ENCODE peak calls at places on chromosomes 1 and 21, in eight cellular contexts. O is CD8-positive, alpha-beta memory T cell; N is gastrocnemius medialis; A is spleen; X is thoracic aorta; Z is lung; I is neuronal stem cell; R is endothelial cell of umbilical vein. K is an unnamed sample. For H3K36me3, the result is how much of the 10 kb centered on the place peaks cover.

GRCh38 chr1:86976664-86977063 is 62.2 kb downstream of the HS2ST1 start:
- DNase-seq in R (no peak), O (no peak), A (no peak), X (no peak), Z (no peak), I (no peak), N (no peak), K (no peak)

GRCh38 chr1:51422367-51423097 is 92.2 kb upstream of the TTC39A start:
- DNase-seq in X (no peak), A (no peak), I (no peak), Z (no peak), N (no peak), O (no peak), R (no peak), K (no peak)

GRCh38 chr1:53732409-53732808 is 6.6 kb downstream of the GLIS1 start:
- DNase-seq in X (no peak), A (no peak), I (no peak), O (no peak), Z (no peak), R (no peak), N (no peak), K (no peak)

GRCh38 chr21:37240978-37241377 is 26.2 kb downstream of the VPS26C start:
- DNase-seq in I (no peak), N (no peak), O (no peak), X (no peak), R (no peak), Z (no peak), A (no peak), K (no peak)

GRCh38 chr1:37475380-37476086 is 1.2 kb downstream of the ZC3H12A start:
- DNase-seq in X (no peak), O (no peak), N (no peak), I (no peak), Z (no peak), R (no peak), A (peak), K (no peak)

GRCh38 chr21:39180429-39181019 is 2.7 kb downstream of the PSMG1 start:
- DNase-seq in N (no peak), X (no peak), I (no peak), R (peak), Z (no peak), A (no peak), O (no peak), K (no peak)

GRCh38 chr1:17233675-17234074 is 15.2 kb upstream of the PADI3 start:
- DNase-seq in O (no peak), N (peak), A (no peak), I (no peak), X (peak), R (peak), Z (peak), K (peak)

GRCh38 chr1:2300004-2300771 is 72.1 kb downstream of the SKI start:
- DNase-seq in I (no peak), N (no peak), X (no peak), A (peak), Z (no peak), R (no peak), O (peak), K (no peak)

GRCh38 chr1:39655578-39656268 is 16.2 kb downstream of the NT5C1A start:
- DNase-seq in R (no peak), X (no peak), O (no peak), I (no peak), A (no peak), Z (no peak), N (no peak), K (no peak)

GRCh38 chr1:242004751-242005495 is 6.0 kb upstream of the MAP1LC3C start:
- DNase-seq in Z (no peak), X (no peak), R (no peak), A (no peak), O (no peak), I (no peak), N (no peak), K (no peak)

GRCh38 chr1:232962761-232963357 is 12.4 kb downstream of the NTPCR start:
- DNase-seq in X (no peak), O (no peak), N (no peak), A (no peak), Z (no peak), I (no peak), R (peak), K (no peak)

GRCh38 chr21:16419188-16419874 is 689.5 kb downstream of the USP25 start:
- DNase-seq in I (no peak), X (peak), A (no peak), N (peak), Z (peak), O (no peak), R (peak), K (peak)

GRCh38 chr21:42446531-42446930 is 42.8 kb downstream of the UBASH3A start:
- DNase-seq in O (no peak), I (no peak), N (no peak), Z (no peak), R (no peak), X (no peak), A (peak), K (no peak)

GRCh38 chr1:225480825-225481434 is 53.1 kb upstream of the LBR start:
- DNase-seq in R (peak), X (no peak), Z (no peak), I (no peak), O (peak), A (no peak), N (no peak), K (no peak)

GRCh38 chr1:183185941-183186490 is at the start of gene LAMC2:
- DNase-seq in N (no peak), X (no peak), I (no peak), Z (peak), O (no peak), R (peak), A (no peak), K (no peak)

GRCh38 chr1:48203287-48203900 is 19.1 kb upstream of the SLC5A9 start:
- DNase-seq in X (no peak), O (no peak), R (peak), A (no peak), N (no peak), Z (no peak), I (peak), K (no peak)

GRCh38 chr1:41902125-41902524 is 16.6 kb downstream of the HIVEP3 start:
- DNase-seq in R (peak), N (no peak), O (no peak), X (no peak), Z (peak), A (no peak), I (no peak), K (no peak)

GRCh38 chr1:211384524-211384923 is 57.9 kb downstream of the TRAF5 start:
- DNase-seq in N (no peak), X (no peak), Z (no peak), R (no peak), I (no peak), A (no peak), O (no peak), K (no peak)

GRCh38 chr1:223486366-223486765 is 93.2 kb downstream of the CCDC185 start:
- DNase-seq in A (no peak), N (no peak), I (no peak), O (no peak), R (no peak), Z (no peak), X (no peak), K (no peak)

GRCh38 chr21:44757731-44758130 is 43.9 kb downstream of the UBE2G2 start:
- DNase-seq in X (no peak), N (no peak), A (no peak), Z (no peak), O (no peak), R (no peak), I (no peak), K (no peak)

DNA sequence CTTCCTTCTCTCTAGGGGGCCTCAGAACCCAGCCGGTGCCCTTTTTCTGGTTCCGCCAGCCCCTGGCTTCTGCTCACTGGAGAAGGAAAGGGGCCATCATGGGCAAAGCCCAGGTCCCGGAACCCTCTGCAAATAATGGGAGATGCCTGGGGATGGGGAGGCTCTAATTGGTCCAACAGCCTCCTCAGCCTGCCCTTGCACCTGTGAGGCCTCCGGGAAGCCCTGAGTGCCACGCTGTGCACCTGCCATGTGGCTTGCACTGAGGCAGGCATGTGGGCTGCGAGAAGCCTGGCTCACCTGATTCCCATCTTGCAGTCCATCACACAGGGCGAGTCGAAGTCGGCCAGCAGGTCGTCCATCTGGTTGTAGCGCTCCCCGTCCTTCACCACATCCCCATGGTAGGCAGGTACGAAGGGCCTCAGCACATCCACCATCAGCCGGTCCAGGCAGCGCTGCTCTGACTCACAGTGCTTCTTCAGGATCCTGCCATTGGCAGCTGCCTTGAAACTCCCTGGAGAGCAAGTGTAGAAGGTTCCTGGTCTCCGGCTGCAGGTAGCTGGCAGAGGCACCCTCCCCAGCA is 92.1 kb downstream of the ITPKB start:
- DNase-seq in O (no peak), X (no peak), A (peak), N (no peak), Z (no peak), R (no peak), I (no peak), K (peak)
- H3K36me3 ChIP-seq in O (under half), X (under half), A (half or more), N (under half), Z (under half), R (under half), I (under half), K (under half)

GRCh38 chr1:150299716-150300115 is 6.1 kb downstream of the MRPS21 start:
- DNase-seq in N (no peak), A (no peak), I (no peak), O (no peak), R (no peak), X (no peak), Z (no peak), K (no peak)
- H3K36me3 ChIP-seq in N (half or more), A (half or more), I (half or more), O (under half), R (under half), X (under half), Z (under half), K (half or more)

DNA sequence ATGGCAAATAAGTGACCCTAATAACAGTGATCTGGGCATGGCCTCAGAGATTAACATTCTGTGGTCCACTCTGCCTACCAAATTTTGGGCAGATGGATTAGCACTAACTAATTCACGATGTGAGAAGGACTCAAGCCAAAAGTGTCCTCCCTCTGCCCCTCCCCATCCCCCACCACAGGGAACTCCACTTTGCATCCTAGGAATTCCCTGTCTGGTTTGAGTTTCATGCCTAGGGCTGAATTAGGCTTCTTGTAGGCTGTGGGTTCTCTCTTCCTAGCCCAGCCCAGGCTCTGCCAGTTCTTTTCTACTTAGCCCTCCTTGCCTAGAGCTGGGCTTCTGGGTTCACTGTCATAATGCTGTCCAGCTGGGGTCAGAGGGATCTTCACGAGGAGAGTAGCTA is 64.1 kb downstream of the ATP2B4 start:
- DNase-seq in O (no peak), R (no peak), I (no peak), A (no peak), X (no peak), N (no peak), Z (no peak), K (no peak)
- H3K36me3 ChIP-seq in O (under half), R (under half), I (under half), A (under half), X (under half), N (under half), Z (under half), K (under half)

GRCh38 chr1:9746651-9747050 is 77.1 kb downstream of the CLSTN1 start:
- DNase-seq in I (no peak), R (no peak), N (no peak), O (no peak), A (no peak), X (no peak), Z (no peak), K (no peak)
- H3K36me3 ChIP-seq in I (half or more), R (under half), N (half or more), O (under half), A (half or more), X (under half), Z (under half), K (half or more)

GRCh38 chr1:205161071-205161470 is 39.3 kb upstream of the RBBP5 start:
- DNase-seq in I (no peak), A (no peak), R (no peak), X (no peak), O (no peak), Z (no peak), N (no peak), K (no peak)

GRCh38 chr1:205152505-205152904 is 30.7 kb upstream of the RBBP5 start:
- DNase-seq in R (no peak), I (no peak), Z (no peak), X (no peak), N (no peak), O (no peak), A (no peak), K (no peak)

GRCh38 chr1:205162301-205162700 is 40.5 kb upstream of the RBBP5 start:
- DNase-seq in N (no peak), X (no peak), O (no peak), I (no peak), R (no peak), A (no peak), Z (no peak), K (no peak)

DNA sequence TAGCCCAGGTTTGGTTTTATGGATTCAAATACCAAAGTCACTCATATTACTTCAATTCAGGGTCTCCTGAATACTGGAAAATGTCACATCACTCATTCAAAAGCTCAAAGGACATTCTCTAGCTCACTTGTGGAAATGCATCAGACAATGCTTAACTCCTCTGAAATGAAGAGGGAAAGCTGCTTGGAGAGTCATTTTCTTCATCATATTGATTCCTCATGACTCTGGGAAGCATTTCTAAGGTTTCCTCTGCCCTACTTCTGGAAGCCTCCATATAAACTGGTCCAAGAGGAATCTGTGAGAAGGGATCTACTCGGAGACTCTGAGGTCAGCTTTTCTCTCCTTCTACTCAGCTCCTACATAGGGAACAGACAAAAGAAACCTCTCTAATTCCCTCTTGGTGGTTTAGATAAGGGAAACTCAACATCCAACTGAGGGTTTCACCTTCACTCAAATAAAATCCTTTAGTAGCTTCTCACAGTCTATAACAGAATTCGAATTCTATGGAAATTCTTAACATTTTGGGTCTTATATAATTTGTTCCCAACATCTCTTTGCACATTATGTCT is 36.4 kb upstream of the RBBP5 start:
- DNase-seq in I (no peak), N (no peak), R (no peak), O (no peak), X (no peak), A (no peak), Z (no peak), K (no peak)
- H3K36me3 ChIP-seq in I (half or more), N (half or more), R (under half), O (half or more), X (half or more), A (half or more), Z (under half), K (half or more)

GRCh38 chr1:166858726-166859419 is 17.2 kb downstream of the TADA1 start:
- DNase-seq in X (no peak), A (no peak), I (no peak), N (no peak), Z (no peak), O (no peak), R (no peak), K (no peak)
- H3K36me3 ChIP-seq in X (under half), A (half or more), I (half or more), N (half or more), Z (under half), O (under half), R (under half), K (half or more)

GRCh38 chr1:44292641-44293040 is 62.4 kb downstream of the ERI3 start:
- DNase-seq in I (no peak), R (no peak), N (no peak), O (no peak), Z (no peak), X (no peak), A (no peak), K (no peak)
- H3K36me3 ChIP-seq in I (half or more), R (under half), N (under half), O (under half), Z (under half), X (under half), A (half or more), K (under half)

GRCh38 chr1:109475261-109475660 is 8.4 kb upstream of the ATXN7L2 start:
- DNase-seq in I (no peak), O (no peak), A (no peak), Z (no peak), X (no peak), N (no peak), R (no peak), K (no peak)
- H3K36me3 ChIP-seq in I (under half), O (under half), A (under half), Z (under half), X (under half), N (under half), R (under half), K (under half)

GRCh38 chr1:33092438-33092837 is 11.5 kb downstream of the AZIN2 start:
- DNase-seq in R (no peak), I (no peak), O (no peak), X (no peak), A (no peak), Z (no peak), N (no peak), K (no peak)

GRCh38 chr1:33093004-33093403 is 12.1 kb downstream of the AZIN2 start:
- DNase-seq in O (no peak), X (no peak), Z (no peak), R (no peak), A (no peak), I (no peak), N (no peak), K (no peak)

GRCh38 chr1:33094971-33095604 is 14.1 kb downstream of the AZIN2 start:
- DNase-seq in I (peak), O (no peak), R (peak), A (no peak), X (no peak), Z (peak), N (no peak), K (no peak)

GRCh38 chr1:33096358-33097005 is 15.5 kb downstream of the AZIN2 start:
- DNase-seq in I (no peak), A (no peak), N (no peak), X (no peak), Z (no peak), R (no peak), O (no peak), K (no peak)

GRCh38 chr1:33094486-33094885 is 13.5 kb downstream of the AZIN2 start:
- DNase-seq in I (no peak), X (no peak), R (no peak), A (no peak), O (no peak), N (no peak), Z (no peak), K (no peak)
- H3K36me3 ChIP-seq in I (under half), X (under half), R (under half), A (under half), O (under half), N (under half), Z (under half), K (under half)

GRCh38 chr1:231347961-231348360 is 9.9 kb downstream of the SPRTN start:
- DNase-seq in R (no peak), I (no peak), Z (no peak), X (no peak), O (no peak), N (no peak), A (no peak), K (no peak)
- H3K36me3 ChIP-seq in R (under half), I (half or more), Z (under half), X (under half), O (half or more), N (under half), A (half or more), K (under half)